ENCODE peak calls at places on chromosomes 7 and 10, in nine cellular contexts. I is CD8-positive, alpha-beta memory T cell; M is thyroid gland; R is AG04450; C is RWPE1; Y is HepG2; Q is coronary artery; V is adrenal gland; S is right lobe of liver. A is an unnamed sample.

GRCh38 chr7:114158854-114159253 is 240.0 kb upstream of the PPP1R3A start:
- DNase-seq in I (no peak), M (no peak), V (no peak), C (no peak), S (no peak), Q (no peak), R (no peak), Y (no peak), A (no peak)

GRCh38 chr10:103966671-103967432 is at the start of gene SLK:
- DNase-seq in M (peak), Y (peak), Q (peak), V (peak), I (peak), R (peak), C (peak), S (peak), A (peak)

GRCh38 chr10:89615824-89616223 is 29.2 kb downstream of the PANK1 start:
- DNase-seq in Q (no peak), M (no peak), R (no peak), I (no peak), Y (peak), S (no peak), C (no peak), V (no peak), A (no peak)

GRCh38 chr7:137073571-137074325 is 205.3 kb downstream of the CHRM2 start:
- DNase-seq in Y (no peak), I (no peak), R (no peak), V (no peak), M (no peak), S (no peak), C (no peak), Q (no peak), A (peak)

GRCh38 chr7:49630513-49630912 is 142.9 kb upstream of the VWC2 start:
- DNase-seq in C (no peak), Y (no peak), I (no peak), S (no peak), M (no peak), R (no peak), Q (no peak), V (no peak), A (no peak)

GRCh38 chr7:83001362-83002040 is 161.2 kb downstream of the PCLO start:
- DNase-seq in Y (no peak), S (no peak), Q (no peak), V (no peak), M (no peak), R (no peak), I (no peak), C (peak), A (peak)

GRCh38 chr10:50788951-50789904 is 49.5 kb downstream of the ASAH2B start:
- DNase-seq in S (peak), I (no peak), R (peak), Q (no peak), C (peak), V (no peak), M (no peak), Y (peak), A (peak)

GRCh38 chr7:72751978-72752377 is 76.0 kb downstream of the TYW1B start:
- DNase-seq in V (no peak), R (no peak), Y (no peak), S (no peak), M (no peak), C (no peak), I (no peak), Q (no peak), A (no peak)

GRCh38 chr10:77186936-77187335 is 450.7 kb downstream of the KCNMA1 start:
- DNase-seq in Q (no peak), S (no peak), R (no peak), M (no peak), C (no peak), Y (no peak), I (no peak), V (no peak), A (no peak)

GRCh38 chr7:6228363-6228762 is 44.1 kb downstream of the CYTH3 start:
- DNase-seq in M (no peak), R (no peak), I (no peak), Y (no peak), S (no peak), Q (no peak), C (no peak), V (no peak), A (peak)

GRCh38 chr7:126667742-126668366 is 584.9 kb downstream of the GRM8 start:
- DNase-seq in S (no peak), C (no peak), I (no peak), V (no peak), Q (no peak), M (no peak), R (no peak), Y (no peak), A (no peak)

GRCh38 chr10:34957531-34957930 is 132.6 kb downstream of the CUL2 start:
- DNase-seq in Y (no peak), R (no peak), M (peak), C (no peak), I (no peak), V (no peak), S (no peak), Q (no peak), A (no peak)

GRCh38 chr7:91784469-91784868 is 96.0 kb downstream of the MTERF1 start:
- DNase-seq in Q (no peak), C (peak), Y (no peak), V (no peak), R (peak), S (no peak), I (no peak), M (no peak), A (peak)

GRCh38 chr10:113844091-113844490 is 9.8 kb downstream of the DCLRE1A start:
- DNase-seq in S (no peak), R (no peak), I (no peak), C (no peak), Q (no peak), M (no peak), Y (no peak), V (no peak), A (no peak)

GRCh38 chr10:451021-451471 is 238.4 kb downstream of the DIP2C start:
- DNase-seq in V (no peak), M (peak), S (no peak), R (no peak), Q (no peak), I (peak), Y (no peak), C (no peak), A (no peak)

GRCh38 chr10:90352288-90352687 is 505.6 kb downstream of the HTR7 start:
- DNase-seq in M (no peak), Q (no peak), I (no peak), Y (no peak), S (no peak), C (peak), V (no peak), R (no peak), A (peak)

GRCh38 chr7:85104432-85105205 is 82.2 kb downstream of the SEMA3D start:
- DNase-seq in S (no peak), M (no peak), V (no peak), I (no peak), R (no peak), Y (no peak), Q (no peak), C (peak), A (no peak)

GRCh38 chr7:56091591-56091990 is 1.2 kb downstream of the PHKG1 start:
- DNase-seq in V (peak), Y (no peak), S (no peak), Q (peak), M (peak), C (no peak), I (no peak), R (no peak), A (no peak)

GRCh38 chr7:121530251-121531174 is 134.4 kb upstream of the FAM3C start:
- DNase-seq in V (no peak), R (no peak), Y (no peak), Q (no peak), C (peak), S (no peak), M (no peak), I (no peak), A (peak)

GRCh38 chr10:116104210-116104932 is 168.6 kb downstream of the GFRA1 start:
- DNase-seq in Q (no peak), R (no peak), I (no peak), S (no peak), Y (no peak), C (no peak), M (no peak), V (no peak), A (no peak)

GRCh38 chr10:70445718-70446485 is 4.4 kb upstream of the NODAL start:
- DNase-seq in V (no peak), C (no peak), Q (no peak), M (no peak), I (no peak), S (no peak), R (peak), Y (no peak), A (peak)

GRCh38 chr7:95871078-95871848 is 98.9 kb downstream of the DYNC1I1 start:
- DNase-seq in I (no peak), Y (peak), V (peak), M (peak), C (peak), R (peak), Q (no peak), S (peak), A (peak)

GRCh38 chr7:130356121-130356759 is 11.6 kb downstream of the CPA5 start:
- DNase-seq in C (peak), R (peak), M (peak), V (peak), S (no peak), Y (peak), Q (peak), I (no peak), A (peak)

GRCh38 chr10:16545126-16545736 is 23.6 kb upstream of the C1QL3 start:
- DNase-seq in M (peak), C (peak), V (peak), Q (no peak), Y (peak), I (no peak), R (no peak), S (no peak), A (peak)

GRCh38 chr7:159067870-159068787 is 76.5 kb downstream of the VIPR2 start:
- DNase-seq in Q (peak), Y (no peak), I (no peak), M (peak), V (no peak), R (no peak), S (no peak), C (no peak), A (peak)

GRCh38 chr7:7157177-7157886 is 25.0 kb upstream of the C1GALT1 start:
- DNase-seq in M (no peak), S (no peak), I (peak), Q (no peak), V (no peak), R (peak), Y (no peak), C (no peak), A (peak)

GRCh38 chr7:44985033-44985695 is 6.3 kb upstream of the MYO1G start:
- DNase-seq in I (no peak), R (no peak), S (no peak), V (no peak), C (no peak), M (no peak), Y (no peak), Q (no peak), A (no peak)

GRCh38 chr10:29473411-29474100 is 161.2 kb downstream of the SVIL start:
- DNase-seq in V (no peak), Q (no peak), S (no peak), I (no peak), M (peak), Y (no peak), R (no peak), C (no peak), A (no peak)

GRCh38 chr10:93445097-93445960 is 36.8 kb downstream of the MYOF start:
- DNase-seq in M (peak), Q (peak), I (no peak), C (peak), Y (peak), R (peak), S (peak), V (peak), A (peak)

GRCh38 chr10:58969578-58969977 is 206.9 kb upstream of the PHYHIPL start:
- DNase-seq in M (no peak), V (no peak), R (no peak), Y (no peak), I (no peak), C (no peak), Q (no peak), S (no peak), A (peak)

GRCh38 chr10:124677291-124677690 is 66.9 kb downstream of the FAM53B start:
- DNase-seq in Q (no peak), Y (no peak), R (no peak), M (peak), C (no peak), V (no peak), S (no peak), I (no peak), A (no peak)

GRCh38 chr7:22584179-22584578 is 84.2 kb upstream of the STEAP1B start:
- DNase-seq in M (no peak), I (no peak), Q (no peak), V (no peak), C (no peak), Y (no peak), R (no peak), S (no peak), A (no peak)

GRCh38 chr10:92486637-92487036 is 87.3 kb downstream of the IDE start:
- DNase-seq in Y (no peak), R (no peak), I (no peak), V (no peak), S (no peak), C (no peak), M (no peak), Q (no peak), A (peak)

GRCh38 chr7:105350906-105351305 is 37.8 kb downstream of the SRPK2 start:
- DNase-seq in Q (no peak), C (no peak), I (no peak), V (no peak), M (no peak), S (no peak), R (no peak), Y (no peak), A (no peak)
- H3K27ac ChIP-seq in Q (no peak), C (no peak), I (no peak), V (no peak), M (no peak), S (no peak), R (no peak), Y (no peak), A (no peak)

GRCh38 chr10:78407009-78407711 is 373.5 kb downstream of the RPS24 start:
- DNase-seq in Y (peak), I (peak), C (peak), V (peak), R (peak), Q (peak), M (peak), S (peak), A (peak)

GRCh38 chr10:78406648-78407008 is 373.0 kb downstream of the RPS24 start:
- DNase-seq in C (no peak), V (no peak), I (no peak), S (peak), Q (peak), Y (no peak), R (no peak), M (no peak), A (no peak)

GRCh38 chr10:78405781-78406180 is 372.1 kb downstream of the RPS24 start:
- DNase-seq in C (no peak), V (no peak), Q (peak), M (peak), Y (no peak), S (peak), R (no peak), I (no peak), A (no peak)

GRCh38 chr10:78408671-78409472 is 375.2 kb downstream of the RPS24 start:
- DNase-seq in C (no peak), V (peak), Y (peak), S (peak), M (peak), R (no peak), Q (peak), I (no peak), A (no peak)

GRCh38 chr10:78408011-78408410 is 374.3 kb downstream of the RPS24 start:
- DNase-seq in C (no peak), Y (no peak), S (peak), V (no peak), Q (peak), I (no peak), M (no peak), R (no peak), A (no peak)
- H3K27ac ChIP-seq in C (no peak), Y (no peak), S (no peak), V (no peak), Q (peak), I (no peak), M (peak), R (no peak), A (no peak)

GRCh38 chr10:78755075-78755695 is 313.6 kb upstream of the ZMIZ1 start:
- DNase-seq in C (no peak), S (no peak), Q (no peak), M (no peak), Y (no peak), R (no peak), V (no peak), I (no peak), A (no peak)
- H3K27ac ChIP-seq in C (no peak), S (no peak), Q (no peak), M (no peak), Y (no peak), R (peak), V (no peak), I (no peak), A (no peak)

DNA sequence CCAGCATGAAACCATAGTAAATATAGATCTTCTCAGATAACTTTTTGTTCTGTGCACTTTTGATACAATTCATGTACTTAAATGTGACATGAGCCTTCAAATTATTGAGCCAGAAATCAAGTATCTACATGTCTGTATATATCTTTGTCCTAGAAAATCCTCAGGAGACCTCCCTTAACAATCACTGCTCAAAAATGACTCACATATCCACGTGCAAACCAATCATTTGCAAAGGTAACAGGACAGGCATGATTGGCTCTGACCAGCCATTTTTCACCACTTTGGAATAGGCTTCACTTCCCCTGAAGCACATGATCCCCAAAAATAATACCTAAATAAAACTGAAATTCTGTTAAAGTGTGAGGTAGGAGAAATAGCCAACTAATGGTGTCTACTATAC is 902.5 kb downstream of the PCDH15 start:
- DNase-seq in C (no peak), V (no peak), Q (no peak), R (no peak), I (no peak), S (no peak), Y (no peak), M (peak), A (no peak)
- H3K27ac ChIP-seq in C (no peak), V (no peak), Q (no peak), R (no peak), I (no peak), S (no peak), Y (no peak), M (no peak), A (no peak)

GRCh38 chr10:69425513-69426298 is 9.0 kb upstream of the TACR2 start:
- DNase-seq in R (no peak), C (no peak), M (no peak), I (peak), S (no peak), Q (no peak), V (no peak), Y (peak), A (no peak)

GRCh38 chr10:69422676-69423075 is 6.0 kb upstream of the TACR2 start:
- DNase-seq in M (no peak), R (no peak), S (no peak), Y (no peak), C (no peak), Q (no peak), V (no peak), I (no peak), A (no peak)

GRCh38 chr10:69428138-69428537 is 11.4 kb upstream of the TACR2 start:
- DNase-seq in M (no peak), Q (no peak), V (no peak), R (no peak), S (no peak), Y (no peak), C (no peak), I (no peak), A (no peak)

GRCh38 chr10:69425041-69425440 is 8.3 kb upstream of the TACR2 start:
- DNase-seq in Q (no peak), R (no peak), I (no peak), C (no peak), M (no peak), V (no peak), Y (no peak), S (no peak), A (no peak)

GRCh38 chr10:69426376-69426727 is 9.6 kb upstream of the TACR2 start:
- DNase-seq in Q (no peak), V (no peak), R (no peak), M (no peak), I (no peak), C (no peak), Y (no peak), S (no peak), A (no peak)
- H3K27ac ChIP-seq in Q (no peak), V (no peak), R (no peak), M (no peak), I (peak), C (no peak), Y (peak), S (no peak), A (no peak)

GRCh38 chr10:44089671-44090070 is 295.2 kb downstream of the CXCL12 start:
- DNase-seq in S (no peak), I (no peak), V (no peak), C (no peak), R (no peak), Y (no peak), M (no peak), Q (no peak), A (no peak)
- H3K27ac ChIP-seq in S (no peak), I (no peak), V (no peak), C (no peak), R (no peak), Y (no peak), M (no peak), Q (no peak), A (no peak)

DNA sequence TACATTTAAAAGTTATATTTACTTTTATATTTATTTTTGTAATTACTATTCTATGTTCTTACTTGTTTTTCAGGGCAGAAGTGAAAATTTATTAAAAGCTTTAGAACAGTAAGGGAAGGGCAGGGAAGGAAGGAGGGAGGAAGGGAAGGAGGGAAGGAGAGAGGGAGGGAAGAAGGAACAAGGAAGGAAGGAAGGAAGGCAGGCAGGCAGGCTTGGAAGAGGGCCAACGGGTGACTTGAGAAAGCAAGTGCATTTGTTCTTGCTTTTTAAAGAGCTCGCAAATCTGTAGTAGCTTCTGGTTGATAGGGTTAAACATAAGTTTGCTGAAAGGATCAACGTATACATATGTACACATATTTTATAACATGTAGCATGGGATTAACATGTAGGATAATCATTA is 725.3 kb upstream of the FZD8 start:
- DNase-seq in R (no peak), M (no peak), C (no peak), Q (no peak), S (no peak), I (no peak), V (no peak), Y (no peak), A (no peak)
- H3K27ac ChIP-seq in R (no peak), M (no peak), C (no peak), Q (no peak), S (no peak), I (no peak), V (no peak), Y (no peak), A (no peak)

GRCh38 chr7:945147-945555 is 9.3 kb downstream of the ADAP1 start:
- DNase-seq in S (no peak), C (no peak), Q (no peak), V (no peak), Y (no peak), M (peak), R (no peak), I (no peak), A (no peak)
- H3K27ac ChIP-seq in S (no peak), C (peak), Q (no peak), V (no peak), Y (no peak), M (peak), R (no peak), I (no peak), A (no peak)

DNA sequence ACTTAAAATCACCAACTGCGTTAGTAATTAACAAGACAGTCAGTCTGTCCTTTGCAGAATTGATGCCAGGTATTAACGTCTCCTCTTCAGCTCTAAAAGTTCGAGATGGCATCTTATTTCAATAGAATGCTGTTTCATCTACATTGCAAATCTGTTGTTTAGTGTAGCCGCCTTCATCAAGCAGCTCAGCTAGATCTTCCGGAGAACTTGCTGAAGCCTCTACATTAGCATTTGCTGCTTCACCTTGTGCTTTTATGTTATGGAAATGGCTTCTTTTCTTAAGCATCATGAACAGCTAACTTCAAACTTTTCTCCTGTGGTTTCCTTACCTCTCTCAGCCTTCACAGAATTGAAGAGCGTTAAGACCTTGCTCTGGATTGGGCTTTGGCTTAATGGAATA is 95.5 kb upstream of the FAM20C start:
- DNase-seq in Y (no peak), R (no peak), M (no peak), V (no peak), C (no peak), S (no peak), I (no peak), Q (no peak), A (no peak)
- H3K27ac ChIP-seq in Y (no peak), R (no peak), M (no peak), V (no peak), C (no peak), S (no peak), I (no peak), Q (no peak), A (no peak)

A was measured in brain microvascular endothelial cell.